ENCODE peak calls at places on chromosomes 5 and 9, in four cellular contexts. E is cardiac fibroblast; V is right lobe of liver; L is effector memory CD4-positive, alpha-beta T cell. S is an unnamed sample.
A peak's percentile ranks its signal among the peaks of the same experiment; 100 is the strongest.

GRCh38 chr5:34865131-34865530 is 26.2 kb downstream of the TTC23L start:
- DNase-seq in V (no peak), L (no peak), E (no peak), S (no peak)

GRCh38 chr5:24714757-24715156 is 70.0 kb upstream of the CDH10 start:
- DNase-seq in V (no peak), E (no peak), L (no peak), S (no peak)

GRCh38 chr5:65050826-65051498 is 282.2 kb downstream of the CWC27 start:
- DNase-seq in E (no peak), V (no peak), L (no peak), S (no peak)

GRCh38 chr9:98805506-98806272 is 1.8 kb upstream of the GALNT12 start:
- DNase-seq in L (no peak), V (no peak), E (peak; percentile 79), S (no peak)

GRCh38 chr5:68021185-68021584 is 194.4 kb upstream of the PIK3R1 start:
- DNase-seq in E (no peak), L (no peak), V (no peak), S (no peak)

GRCh38 chr9:77770340-77770739 is 122.2 kb upstream of the GNA14 start:
- DNase-seq in V (no peak), L (no peak), E (no peak), S (peak; percentile 77)

GRCh38 chr5:120769291-120769872 is 305.3 kb downstream of the PRR16 start:
- DNase-seq in E (peak; percentile 52), L (no peak), V (no peak), S (no peak)

GRCh38 chr5:100828756-100829342 is 74.2 kb downstream of the ST8SIA4 start:
- DNase-seq in V (no peak), L (no peak), E (no peak), S (no peak)

GRCh38 chr5:32489791-32490581 is 45.4 kb upstream of the ZFR start:
- DNase-seq in E (peak; percentile 90), L (peak; percentile 34), V (peak; percentile 81), S (peak; percentile 75)

GRCh38 chr9:79731483-79731882 is 159.7 kb downstream of the TLE4 start:
- DNase-seq in E (no peak), L (no peak), V (no peak), S (no peak)

GRCh38 chr9:96186601-96187011 is 115.4 kb downstream of the HSD17B3 start:
- DNase-seq in E (no peak), L (no peak), V (no peak), S (no peak)

GRCh38 chr9:130298663-130299279 is 33.2 kb downstream of the HMCN2 start:
- DNase-seq in E (no peak), L (no peak), V (no peak), S (no peak)

GRCh38 chr5:96687812-96688453 is 25.8 kb downstream of the CAST start:
- DNase-seq in V (no peak), E (peak; percentile 79), L (no peak), S (no peak)

GRCh38 chr5:76204191-76204590 is 121.0 kb downstream of the SV2C start:
- DNase-seq in L (no peak), E (no peak), V (no peak), S (no peak)

GRCh38 chr9:77648458-77649108 is 461 bp upstream of the GNA14 start:
- DNase-seq in V (peak; percentile 85), E (peak; percentile 17), L (no peak), S (peak; percentile 17)

GRCh38 chr5:32261198-32261597 is 51.5 kb downstream of the MTMR12 start:
- DNase-seq in L (no peak), V (no peak), E (peak; percentile 12), S (no peak)

GRCh38 chr9:130557077-130557468 is 22.3 kb upstream of the FUBP3 start:
- DNase-seq in L (no peak), V (peak; percentile 63), E (no peak), S (no peak)

GRCh38 chr5:1658665-1659064 is 134.9 kb upstream of the LPCAT1 start:
- DNase-seq in E (no peak), V (no peak), L (no peak), S (no peak)

GRCh38 chr5:154794525-154795234 is 39.5 kb downstream of the LARP1 start:
- DNase-seq in E (peak; percentile 34), V (no peak), L (no peak), S (no peak)

GRCh38 chr9:124344291-124345050 is 70.8 kb downstream of the PSMB7 start:
- DNase-seq in V (no peak), L (no peak), E (no peak), S (no peak)

GRCh38 chr5:140882591-140882899 is 621 bp downstream of the PCDHA13 start:
- DNase-seq in E (peak; percentile 13), L (no peak), V (no peak), S (peak; percentile 11)

GRCh38 chr9:22100626-22101025 is 91.5 kb upstream of the CDKN2B start:
- DNase-seq in E (peak; percentile 22), L (no peak), V (no peak), S (no peak)

GRCh38 chr9:16809912-16810610 is 60.4 kb downstream of the BNC2 start:
- DNase-seq in L (no peak), E (no peak), V (no peak), S (no peak)

GRCh38 chr5:103668281-103668680 is 105.7 kb upstream of the NUDT12 start:
- DNase-seq in V (no peak), E (peak; percentile 12), L (no peak), S (no peak)

S was measured in midbrain.